ENCODE peak calls at places on chromosomes 4 and X, in six cellular contexts. P is activated naive CD8-positive, alpha-beta T cell treated with anti-CD3 and anti-CD28 coated beads, Interleukin-2, amount 50 U/mL, for 24 hours; L is NCI-H1694 treated with DMSO at 0.1 percent for 48 hours; B is transverse colon; E is LoVo; J is trophoblast cell. X is an unnamed sample.

GRCh38 chr4:148292596-148293175 is 149.5 kb downstream of the NR3C2 start:
- DNase-seq in P (no peak), L (no peak), B (no peak), E (no peak), J (no peak), X (no peak)

GRCh38 chrX:118523920-118524319 is 28.3 kb downstream of the DOCK11 start:
- DNase-seq in P (peak), L (no peak), B (no peak), E (no peak), J (no peak), X (no peak)

GRCh38 chr4:106868381-106869035 is 167.6 kb downstream of the DKK2 start:
- DNase-seq in P (no peak), L (no peak), B (no peak), E (no peak), J (no peak), X (no peak)

GRCh38 chrX:40867352-40867751 is 132.0 kb upstream of the MED14 start:
- DNase-seq in P (no peak), L (no peak), B (no peak), E (peak), J (no peak), X (peak)

GRCh38 chr4:39455486-39455885 is 3.2 kb downstream of the RPL9 start:
- DNase-seq in P (no peak), L (no peak), B (no peak), E (no peak), J (no peak), X (no peak)

GRCh38 chrX:141142946-141143345 is 34.0 kb downstream of the LDOC1 start:
- DNase-seq in P (no peak), L (no peak), B (no peak), E (no peak), J (no peak), X (no peak)

GRCh38 chr4:184854673-184855072 is 28.9 kb upstream of the ACSL1 start:
- DNase-seq in P (no peak), L (no peak), B (peak), E (no peak), J (no peak), X (no peak)

GRCh38 chr4:26326791-26327190 is 6.0 kb downstream of the RBPJ start:
- DNase-seq in P (no peak), L (no peak), B (no peak), E (no peak), J (no peak), X (no peak)

GRCh38 chrX:40050532-40050931 is 47.2 kb downstream of the BCOR start:
- DNase-seq in P (no peak), L (no peak), B (no peak), E (no peak), J (no peak), X (no peak)

GRCh38 chr4:24211821-24212220 is 322.0 kb upstream of the PPARGC1A start:
- DNase-seq in P (no peak), L (no peak), B (no peak), E (no peak), J (no peak), X (no peak)

GRCh38 chr4:115325836-115326235 is 212.4 kb upstream of the NDST4 start:
- DNase-seq in P (no peak), L (no peak), B (no peak), E (no peak), J (peak), X (no peak)

GRCh38 chr4:122548452-122548851 is 72.4 kb downstream of the IL21 start:
- DNase-seq in P (no peak), L (no peak), B (no peak), E (no peak), J (no peak), X (no peak)

GRCh38 chrX:39936886-39937770 is 160.6 kb downstream of the BCOR start:
- DNase-seq in P (peak), L (no peak), B (no peak), E (no peak), J (no peak), X (no peak)

GRCh38 chr4:118834960-118835895 is 698 bp downstream of the SEC24D start:
- DNase-seq in P (peak), L (no peak), B (peak), E (peak), J (peak), X (peak)